ENCODE peak calls at places on chromosomes 11 and 22, in four cellular contexts. T is H1, I is mesendoderm, S is H9. L is an unnamed sample.

GRCh38 chr11:124536520-124536919 is 6.9 kb downstream of the OR8B12 start:
- DNase-seq in S (peak; percentile 93), I (peak; percentile 98), T (peak; percentile 47), L (peak; percentile 39)

GRCh38 chr11:114307524-114308203 is 11.5 kb downstream of the NNMT start:
- DNase-seq in I (no peak), T (no peak), S (no peak), L (peak; percentile 59)

GRCh38 chr22:45273452-45274075 is 11.2 kb upstream of the UPK3A start:
- DNase-seq in T (no peak), S (no peak), I (no peak), L (no peak)

GRCh38 chr11:120363436-120363835 is 27.2 kb downstream of the ARHGEF12 start:
- DNase-seq in T (no peak), I (no peak), S (no peak), L (no peak)

GRCh38 chr11:2574043-2574552 is 125.7 kb downstream of the KCNQ1OT1 start:
- DNase-seq in T (no peak), I (no peak), S (no peak), L (no peak)

GRCh38 chr22:28175730-28176492 is 256.9 kb upstream of the PITPNB start:
- DNase-seq in I (no peak), S (no peak), T (no peak), L (no peak)

GRCh38 chr22:30386960-30387848 is at the start of gene RNF215:
- DNase-seq in T (peak; percentile 77), I (peak; percentile 93), S (peak; percentile 94), L (peak; percentile 64)

GRCh38 chr11:35540526-35540925 is 15.1 kb upstream of the PAMR1 start:
- DNase-seq in T (no peak), S (no peak), I (no peak), L (peak; percentile 45)

GRCh38 chr22:29907753-29908515 is 25.0 kb downstream of the MTMR3 start:
- DNase-seq in T (no peak), I (peak; percentile 47), S (no peak), L (peak; percentile 99)

GRCh38 chr11:20088368-20089260 is 71.7 kb downstream of the DBX1 start:
- DNase-seq in I (no peak), S (no peak), T (no peak), L (peak; percentile 37)

GRCh38 chr22:38751422-38752346 is 4.1 kb downstream of the SUN2 start:
- DNase-seq in S (no peak), T (no peak), I (no peak), L (no peak)

GRCh38 chr22:31122532-31123291 is at the start of gene INPP5J:
- DNase-seq in I (peak; percentile 66), S (peak; percentile 54), T (no peak), L (peak; percentile 50)

DNA sequence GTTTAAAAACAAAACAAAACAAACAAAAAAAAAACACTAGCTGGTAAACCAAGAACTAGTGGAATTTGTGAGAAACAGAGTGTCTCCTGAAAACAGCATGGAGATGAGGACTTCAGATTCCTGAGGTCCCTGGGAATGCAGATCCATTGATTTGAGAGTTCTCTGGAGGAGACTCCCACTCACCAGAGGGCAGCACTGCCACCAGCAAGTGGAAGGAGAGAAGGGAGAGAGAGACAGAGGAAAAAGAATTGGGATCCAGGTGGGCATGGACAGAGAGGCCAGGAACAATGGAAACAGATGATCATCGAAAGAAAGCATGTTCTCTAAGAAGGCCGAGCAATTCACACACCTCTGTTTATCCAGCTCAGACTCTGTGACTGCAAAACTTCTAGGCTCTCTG is 31.8 kb downstream of the ETS1 start:
- DNase-seq in T (no peak), S (peak; percentile 66), I (peak; percentile 88), L (no peak)
- H3K56ac ChIP-seq in T (no peak overlapping the region), S (no peak overlapping the region), I (no peak overlapping the region), L (no peak overlapping the region)

GRCh38 chr22:26033586-26033985 is 135.7 kb upstream of the SEZ6L start:
- DNase-seq in I (no peak), S (no peak), T (no peak), L (no peak)
- H3K56ac ChIP-seq in I (no peak overlapping the region), S (no peak overlapping the region), T (no peak overlapping the region), L (no peak overlapping the region)

GRCh38 chr11:11622772-11623531 is 1.1 kb upstream of the GALNT18 start:
- DNase-seq in T (no peak), I (no peak), S (no peak), L (no peak)

GRCh38 chr11:11618973-11619435 is 2.8 kb downstream of the GALNT18 start:
- DNase-seq in I (no peak), S (no peak), T (no peak), L (no peak)

GRCh38 chr11:11620251-11620965 is 1.4 kb downstream of the GALNT18 start:
- DNase-seq in I (peak; percentile 51), T (no peak), S (peak; percentile 65), L (peak; percentile 12)

GRCh38 chr11:11621881-11622706 is at the start of gene GALNT18:
- DNase-seq in I (peak; percentile 97), S (peak; percentile 94), T (peak; percentile 85), L (peak; percentile 90)

GRCh38 chr11:11620966-11621880 is 582 bp downstream of the GALNT18 start:
- DNase-seq in T (no peak), S (no peak), I (no peak), L (peak; percentile 44)
- H3K56ac ChIP-seq in T (no peak overlapping the region), S (no peak overlapping the region), I (peak overlapping the region; percentile 63), L (no peak overlapping the region)

GRCh38 chr11:11332141-11332710 is 20.8 kb downstream of the CSNK2A3 start:
- DNase-seq in I (no peak), S (peak; percentile 39), T (no peak), L (no peak)
- H3K56ac ChIP-seq in I (no peak overlapping the region), S (no peak overlapping the region), T (no peak overlapping the region), L (no peak overlapping the region)

GRCh38 chr11:74905326-74905725 is 43.6 kb downstream of the XRRA1 start:
- DNase-seq in T (no peak), I (no peak), S (no peak), L (no peak)
- H3K56ac ChIP-seq in T (no peak overlapping the region), I (no peak overlapping the region), S (no peak overlapping the region), L (no peak overlapping the region)

GRCh38 chr22:19400881-19401280 is 30.7 kb downstream of the HIRA start:
- DNase-seq in S (no peak), I (no peak), T (no peak), L (no peak)

GRCh38 chr22:19404676-19405075 is 26.9 kb downstream of the HIRA start:
- DNase-seq in I (no peak), T (no peak), S (no peak), L (no peak)

GRCh38 chr22:19402642-19403191 is 28.8 kb downstream of the HIRA start:
- DNase-seq in I (no peak), S (no peak), T (no peak), L (no peak)

GRCh38 chr22:19398680-19399079 is 32.9 kb downstream of the HIRA start:
- DNase-seq in I (no peak), S (no peak), T (no peak), L (no peak)

DNA sequence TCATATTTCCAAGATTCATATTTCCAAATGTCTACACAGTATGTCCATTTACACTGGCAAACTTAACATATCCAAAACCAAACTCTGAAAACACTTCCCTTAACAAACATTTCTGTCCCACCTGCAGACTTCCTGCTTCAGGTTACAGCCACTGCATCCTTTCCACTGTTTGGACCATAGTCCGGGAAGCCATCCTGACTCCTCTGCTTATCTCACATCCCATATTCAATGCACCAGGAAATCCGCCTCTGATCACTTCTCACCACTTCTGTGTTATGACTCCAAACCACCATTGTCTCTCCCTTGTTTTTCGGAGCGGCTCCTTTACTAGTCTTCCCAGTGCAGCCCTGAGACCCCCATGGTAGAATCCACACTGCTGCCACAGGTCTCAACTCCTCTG is 30.1 kb downstream of the HIRA start:
- DNase-seq in T (no peak), S (no peak), I (no peak), L (no peak)
- H3K56ac ChIP-seq in T (no peak overlapping the region), S (no peak overlapping the region), I (no peak overlapping the region), L (no peak overlapping the region)